ENCODE peak calls at places on chromosomes 1 and 21, in nine cellular contexts. J is lung, U is heart right ventricle, H is cardiac muscle cell, A is right cardiac atrium, C is tibial artery, Z is breast epithelium, R is OCI-LY7, V is mesendoderm. E is an unnamed sample. For H3K4me1, the result is how much of the 10 kb centered on the place peaks cover.

GRCh38 chr1:203626910-203627246 is 246 bp downstream of the ATP2B4 start:
- DNase-seq in J (no peak), U (no peak), H (no peak), A (peak), C (no peak), Z (no peak), R (no peak), V (no peak), E (no peak)

GRCh38 chr1:239814306-239814881 is 277.3 kb upstream of the FMN2 start:
- DNase-seq in J (no peak), U (no peak), H (peak), A (no peak), C (no peak), Z (peak), R (no peak), V (peak), E (no peak)

GRCh38 chr1:88341436-88341835 is 342.6 kb upstream of the PKN2 start:
- DNase-seq in J (no peak), U (no peak), H (no peak), A (no peak), C (no peak), Z (no peak), R (no peak), V (no peak), E (no peak)

GRCh38 chr1:168469690-168470089 is 74.1 kb downstream of the XCL2 start:
- DNase-seq in J (no peak), U (peak), H (peak), A (peak), C (peak), Z (peak), R (no peak), V (peak), E (peak)

GRCh38 chr1:93581917-93582850 is 99.5 kb downstream of the BCAR3 start:
- DNase-seq in J (no peak), U (no peak), H (no peak), A (no peak), C (no peak), Z (peak), R (no peak), V (no peak), E (no peak)

GRCh38 chr21:41168391-41169257 is 664 bp downstream of the BACE2 start:
- DNase-seq in J (peak), U (peak), H (peak), A (peak), C (peak), Z (peak), R (no peak), V (peak), E (peak)

GRCh38 chr1:201059871-201060555 is 36.5 kb upstream of the KIF21B start:
- DNase-seq in J (no peak), U (no peak), H (peak), A (no peak), C (no peak), Z (no peak), R (no peak), V (no peak), E (no peak)

GRCh38 chr1:10612446-10613160 is 137.9 kb downstream of the PEX14 start:
- DNase-seq in J (no peak), U (no peak), H (no peak), A (peak), C (no peak), Z (no peak), R (no peak), V (no peak), E (no peak)

GRCh38 chr1:212794561-212795014 is 2.9 kb downstream of the TATDN3 start:
- DNase-seq in J (no peak), U (no peak), H (peak), A (no peak), C (no peak), Z (no peak), R (peak), V (no peak), E (no peak)

GRCh38 chr1:85024736-85025135 is 23.6 kb downstream of the MCOLN3 start:
- DNase-seq in J (no peak), U (no peak), H (no peak), A (no peak), C (no peak), Z (no peak), R (no peak), V (peak), E (no peak)

GRCh38 chr1:167446946-167447345 is 71.4 kb downstream of the CD247 start:
- DNase-seq in J (no peak), U (no peak), H (no peak), A (no peak), C (no peak), Z (no peak), R (no peak), V (no peak), E (no peak)

GRCh38 chr1:15384301-15384901 is 25.3 kb upstream of the EFHD2 start:
- DNase-seq in J (no peak), U (no peak), H (peak), A (no peak), C (no peak), Z (no peak), R (no peak), V (peak), E (no peak)

GRCh38 chr1:173002891-173003582 is 47.7 kb downstream of the TNFSF18 start:
- DNase-seq in J (no peak), U (no peak), H (peak), A (peak), C (no peak), Z (no peak), R (no peak), V (no peak), E (no peak)

GRCh38 chr21:15309022-15309590 is 244.3 kb upstream of the NRIP1 start:
- DNase-seq in J (no peak), U (no peak), H (no peak), A (no peak), C (no peak), Z (no peak), R (no peak), V (no peak), E (no peak)

GRCh38 chr1:30663596-30664091 is 59.7 kb downstream of the MATN1 start:
- DNase-seq in J (no peak), U (no peak), H (no peak), A (no peak), C (no peak), Z (no peak), R (no peak), V (peak), E (no peak)

GRCh38 chr1:190649553-190649952 is 171.9 kb upstream of the BRINP3 start:
- DNase-seq in J (no peak), U (no peak), H (no peak), A (no peak), C (no peak), Z (no peak), R (no peak), V (no peak), E (no peak)

GRCh38 chr1:101004061-101004460 is 21.5 kb downstream of the DPH5 start:
- DNase-seq in J (no peak), U (no peak), H (peak), A (no peak), C (no peak), Z (no peak), R (no peak), V (peak), E (no peak)

GRCh38 chr1:11441211-11441952 is 37.6 kb upstream of the DISP3 start:
- DNase-seq in J (no peak), U (no peak), H (no peak), A (no peak), C (no peak), Z (no peak), R (no peak), V (no peak), E (no peak)

GRCh38 chr1:17338706-17339493 is 30.9 kb downstream of the PADI4 start:
- DNase-seq in J (no peak), U (no peak), H (no peak), A (peak), C (no peak), Z (no peak), R (no peak), V (no peak), E (no peak)

GRCh38 chr1:30533796-30534550 is 189.4 kb downstream of the MATN1 start:
- DNase-seq in J (no peak), U (no peak), H (no peak), A (no peak), C (no peak), Z (no peak), R (no peak), V (no peak), E (no peak)

GRCh38 chr1:233394860-233395717 is 67.6 kb downstream of the MAP3K21 start:
- DNase-seq in J (no peak), U (no peak), H (peak), A (no peak), C (no peak), Z (no peak), R (peak), V (peak), E (no peak)

GRCh38 chr1:30538906-30539855 is 184.2 kb downstream of the MATN1 start:
- DNase-seq in J (no peak), U (no peak), H (no peak), A (no peak), C (no peak), Z (no peak), R (no peak), V (no peak), E (no peak)

DNA sequence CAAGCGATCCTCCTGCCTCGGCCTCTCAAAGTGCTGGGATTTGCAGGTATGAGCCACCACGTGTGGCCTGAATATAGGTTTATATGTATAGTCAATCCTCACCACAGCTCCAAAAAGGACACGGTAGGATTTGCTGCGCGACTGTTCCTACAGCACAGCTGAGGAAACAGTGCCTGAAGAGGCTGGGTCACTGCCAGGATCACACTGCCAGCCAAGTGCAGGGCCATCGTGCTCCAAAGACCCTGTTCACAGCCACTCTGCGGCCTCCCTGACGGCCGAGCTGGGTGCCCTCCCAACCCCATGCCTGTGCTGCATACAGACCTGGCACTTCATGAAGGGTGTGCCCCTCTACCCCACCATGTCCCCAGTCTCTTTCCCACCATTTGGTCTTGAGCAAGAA is 71.4 kb downstream of the MRPL37 start:
- DNase-seq in J (no peak), U (peak), H (no peak), A (peak), C (peak), Z (no peak), R (no peak), V (no peak), E (no peak)
- H3K4me1 ChIP-seq in J (under half), U (under half), H (under half), A (under half), C (half or more), Z (under half), R (under half), V (under half), E (half or more)

GRCh38 chr1:246921481-246921880 is 10.3 kb downstream of the AHCTF1 start:
- DNase-seq in J (no peak), U (no peak), H (no peak), A (no peak), C (no peak), Z (no peak), R (no peak), V (no peak), E (no peak)

GRCh38 chr1:246925997-246926626 is 5.6 kb downstream of the AHCTF1 start:
- DNase-seq in J (no peak), U (no peak), H (no peak), A (no peak), C (no peak), Z (no peak), R (no peak), V (no peak), E (no peak)

GRCh38 chr1:246919902-246920301 is 11.8 kb downstream of the AHCTF1 start:
- DNase-seq in J (no peak), U (no peak), H (no peak), A (no peak), C (no peak), Z (no peak), R (no peak), V (no peak), E (no peak)

GRCh38 chr1:246923482-246923881 is 8.3 kb downstream of the AHCTF1 start:
- DNase-seq in J (no peak), U (no peak), H (no peak), A (no peak), C (no peak), Z (no peak), R (no peak), V (no peak), E (no peak)

DNA sequence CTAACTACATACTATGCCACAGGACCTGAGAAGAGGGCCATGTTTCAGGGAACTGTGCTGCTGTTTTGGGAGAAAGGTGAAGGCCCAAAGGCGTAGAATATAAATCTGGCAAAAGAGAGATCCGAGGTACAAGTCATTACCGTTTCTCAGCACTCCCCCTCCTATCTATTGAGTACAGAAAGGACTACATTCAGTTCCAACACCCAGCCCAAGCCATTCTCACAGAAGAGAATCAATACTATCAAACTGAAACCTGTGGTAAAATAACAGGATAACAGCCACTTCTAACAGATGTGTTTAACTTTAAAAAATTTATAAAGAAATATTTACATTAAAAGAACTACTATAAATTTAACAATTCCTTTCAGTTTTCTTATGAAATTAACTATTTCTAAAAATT is 7.8 kb downstream of the AHCTF1 start:
- DNase-seq in J (no peak), U (no peak), H (no peak), A (no peak), C (no peak), Z (no peak), R (no peak), V (no peak), E (no peak)
- H3K4me1 ChIP-seq in J (under half), U (under half), H (under half), A (under half), C (under half), Z (under half), R (under half), V (under half), E (under half)

DNA sequence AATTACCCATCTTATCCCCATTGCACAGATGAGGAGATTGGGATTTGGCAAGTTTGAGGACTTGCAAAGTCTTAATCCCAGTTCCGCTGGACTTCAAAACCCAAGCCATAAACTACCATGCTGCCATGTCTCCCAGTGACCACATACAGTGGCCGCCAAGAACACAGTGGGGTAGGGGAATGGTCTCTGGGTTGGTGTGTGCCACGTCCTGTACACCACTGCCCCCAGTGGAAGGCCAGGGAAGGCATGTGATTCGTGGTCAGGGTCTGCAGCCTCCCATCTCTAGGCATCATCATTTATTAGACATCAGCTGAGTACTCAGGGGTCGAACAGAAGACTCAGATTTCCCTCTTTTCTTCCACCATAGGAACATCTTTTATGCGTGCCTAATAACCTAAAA is 76.0 kb downstream of the MAN1C1 start:
- DNase-seq in J (no peak), U (no peak), H (no peak), A (peak), C (no peak), Z (no peak), R (peak), V (peak), E (no peak)
- H3K4me1 ChIP-seq in J (under half), U (under half), H (under half), A (under half), C (half or more), Z (under half), R (under half), V (under half), E (half or more)

GRCh38 chr1:59673575-59674467 is 140.9 kb upstream of the HOOK1 start:
- DNase-seq in J (peak), U (no peak), H (no peak), A (peak), C (no peak), Z (peak), R (no peak), V (no peak), E (no peak)

GRCh38 chr1:59671066-59671952 is 143.4 kb upstream of the HOOK1 start:
- DNase-seq in J (no peak), U (no peak), H (no peak), A (no peak), C (no peak), Z (no peak), R (no peak), V (no peak), E (no peak)

GRCh38 chr1:59671953-59672305 is 142.8 kb upstream of the HOOK1 start:
- DNase-seq in J (no peak), U (no peak), H (no peak), A (no peak), C (no peak), Z (no peak), R (no peak), V (no peak), E (no peak)

GRCh38 chr1:59672851-59673574 is 141.7 kb upstream of the HOOK1 start:
- DNase-seq in J (no peak), U (no peak), H (peak), A (no peak), C (no peak), Z (peak), R (no peak), V (peak), E (no peak)

GRCh38 chr1:59674605-59675004 is 140.1 kb upstream of the HOOK1 start:
- DNase-seq in J (peak), U (no peak), H (peak), A (no peak), C (no peak), Z (peak), R (no peak), V (no peak), E (no peak)
- H3K4me1 ChIP-seq in J (under half), U (under half), H (under half), A (under half), C (under half), Z (under half), R (under half), V (under half), E (under half)

GRCh38 chr1:21333824-21334213 is 43.6 kb upstream of the ECE1 start:
- DNase-seq in J (no peak), U (no peak), H (no peak), A (no peak), C (no peak), Z (no peak), R (no peak), V (no peak), E (no peak)
- H3K4me1 ChIP-seq in J (under half), U (half or more), H (under half), A (under half), C (half or more), Z (under half), R (half or more), V (under half), E (half or more)

GRCh38 chr1:40803902-40804301 is 20.3 kb downstream of the KCNQ4 start:
- DNase-seq in J (no peak), U (no peak), H (no peak), A (no peak), C (no peak), Z (no peak), R (no peak), V (no peak), E (no peak)

GRCh38 chr1:40803447-40803846 is 19.9 kb downstream of the KCNQ4 start:
- DNase-seq in J (no peak), U (no peak), H (no peak), A (no peak), C (no peak), Z (no peak), R (no peak), V (no peak), E (no peak)

GRCh38 chr1:40799351-40799867 is 15.8 kb downstream of the KCNQ4 start:
- DNase-seq in J (no peak), U (peak), H (peak), A (peak), C (peak), Z (peak), R (no peak), V (no peak), E (peak)

GRCh38 chr1:40802078-40803075 is 18.8 kb downstream of the KCNQ4 start:
- DNase-seq in J (peak), U (peak), H (peak), A (peak), C (peak), Z (peak), R (peak), V (peak), E (peak)

GRCh38 chr1:40801742-40802077 is 18.1 kb downstream of the KCNQ4 start:
- DNase-seq in J (no peak), U (no peak), H (no peak), A (no peak), C (no peak), Z (no peak), R (no peak), V (no peak), E (no peak)
- H3K4me1 ChIP-seq in J (under half), U (under half), H (under half), A (under half), C (half or more), Z (under half), R (under half), V (under half), E (half or more)

DNA sequence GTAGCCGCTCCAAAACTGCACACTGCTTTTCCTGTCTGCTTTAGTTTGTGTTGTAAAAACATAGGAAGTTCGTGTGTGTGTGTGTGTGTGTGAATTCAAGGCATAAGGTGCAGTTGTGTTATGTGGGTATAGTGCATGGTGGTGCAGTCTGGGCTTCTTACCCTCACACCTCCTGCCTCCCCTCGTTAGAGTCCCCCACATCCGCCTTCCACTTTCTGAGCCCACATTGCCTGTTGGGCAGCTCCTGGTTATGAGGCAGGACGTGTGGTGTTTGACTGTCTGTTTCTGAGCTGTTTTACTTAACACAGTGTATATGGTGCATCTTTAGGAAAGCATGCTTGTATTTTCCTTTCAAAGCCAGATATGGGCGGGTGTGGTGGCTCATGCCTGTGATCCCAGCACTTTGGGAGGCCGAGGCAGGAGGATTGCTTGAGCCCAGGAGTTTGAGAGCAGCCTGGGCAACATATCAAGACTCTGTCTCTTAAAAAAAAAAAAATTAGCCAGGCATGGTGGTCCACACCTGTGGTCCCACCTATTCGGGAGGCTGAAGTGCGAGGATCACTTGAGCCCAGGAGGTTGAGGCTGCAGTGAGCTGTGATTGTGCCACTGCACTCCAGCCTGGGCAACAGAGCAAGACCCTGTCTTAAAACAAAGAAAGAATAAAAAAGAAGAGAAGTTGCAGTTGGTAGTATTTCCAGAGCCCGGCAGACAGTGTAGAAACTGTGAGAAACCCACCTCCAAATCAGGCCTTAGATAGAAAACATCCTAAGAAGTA is 12.5 kb downstream of the IBA57 start:
- DNase-seq in J (no peak), U (no peak), H (no peak), A (no peak), C (peak), Z (no peak), R (no peak), V (no peak), E (no peak)
- H3K4me1 ChIP-seq in J (under half), U (under half), H (under half), A (under half), C (under half), Z (under half), R (under half), V (under half), E (under half)

GRCh38 chr1:184422490-184423233 is 35.8 kb downstream of the C1orf21 start:
- DNase-seq in J (no peak), U (no peak), H (no peak), A (no peak), C (no peak), Z (no peak), R (no peak), V (no peak), E (no peak)
- H3K4me1 ChIP-seq in J (under half), U (half or more), H (under half), A (under half), C (under half), Z (under half), R (under half), V (under half), E (half or more)

DNA sequence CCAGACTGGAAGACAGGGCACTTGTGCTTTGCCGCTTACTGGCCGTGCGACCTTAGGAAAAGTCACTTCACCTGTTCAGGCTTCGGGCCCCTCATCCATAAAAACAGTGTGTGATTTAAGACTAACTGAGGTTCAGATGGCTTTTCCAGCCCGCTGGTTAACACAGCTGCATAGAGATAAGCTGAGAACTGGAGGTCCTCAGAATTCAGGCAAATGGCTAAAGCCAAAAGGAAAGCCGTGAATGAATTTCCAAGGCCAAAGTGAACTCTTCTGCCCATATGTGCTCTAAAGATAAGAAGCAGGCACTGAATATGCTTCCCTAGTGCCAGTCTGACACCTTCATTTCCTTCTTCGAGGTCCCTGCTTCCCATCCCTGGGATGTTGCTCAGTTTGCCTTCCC is 23.5 kb upstream of the SARS1 start:
- DNase-seq in J (no peak), U (no peak), H (no peak), A (no peak), C (no peak), Z (no peak), R (no peak), V (peak), E (no peak)
- H3K4me1 ChIP-seq in J (under half), U (under half), H (under half), A (under half), C (under half), Z (under half), R (under half), V (under half), E (under half)